ENCODE peak calls at places on chromosomes 6 and 20, in seven cellular contexts. F, H, O, P, K, A and M are unnamed samples.

GRCh38 chr20:51470907-51471411 is 71.6 kb downstream of the NFATC2 start:
- DNase-seq in H (no peak), P (no peak), O (no peak), K (no peak), F (no peak), A (no peak), M (no peak)

GRCh38 chr6:47483853-47484546 is 6.4 kb downstream of the CD2AP start:
- DNase-seq in O (peak), P (no peak), A (no peak), H (no peak), F (no peak), K (no peak), M (no peak)

GRCh38 chr6:31180500-31180899 is 10.0 kb upstream of the POU5F1 start:
- DNase-seq in P (no peak), O (no peak), H (no peak), F (peak), K (no peak), A (no peak), M (no peak)

GRCh38 chr6:20946037-20946436 is 411.8 kb downstream of the CDKAL1 start:
- DNase-seq in A (no peak), F (peak), K (no peak), H (no peak), P (no peak), O (peak), M (no peak)

GRCh38 chr6:52649521-52649920 is 21.4 kb upstream of the TMEM14A start:
- DNase-seq in A (no peak), K (no peak), H (no peak), P (no peak), O (no peak), F (no peak), M (no peak)

GRCh38 chr6:87588756-87589407 is 905 bp downstream of the RARS2 start:
- DNase-seq in A (no peak), H (no peak), F (no peak), O (no peak), K (no peak), P (no peak), M (no peak)

GRCh38 chr6:5282191-5282623 is 20.9 kb downstream of the FARS2 start:
- DNase-seq in F (no peak), O (no peak), H (no peak), K (no peak), A (no peak), P (no peak), M (no peak)

GRCh38 chr6:157364705-157365104 is 16.3 kb upstream of the ZDHHC14 start:
- DNase-seq in O (no peak), F (no peak), P (no peak), A (no peak), H (no peak), K (no peak), M (no peak)

GRCh38 chr20:59300341-59301081 is at the start of gene EDN3:
- DNase-seq in H (no peak), P (no peak), O (no peak), F (no peak), K (no peak), A (peak), M (no peak)

GRCh38 chr20:50344232-50345071 is 153.8 kb downstream of the CEBPB start:
- DNase-seq in P (no peak), F (no peak), K (no peak), A (no peak), O (no peak), H (no peak), M (no peak)

GRCh38 chr6:30915591-30915946 is 1.5 kb downstream of the VARS2 start:
- DNase-seq in O (peak), P (no peak), K (peak), H (peak), A (peak), F (peak), M (no peak)

GRCh38 chr6:15744824-15745402 is 82.1 kb upstream of the DTNBP1 start:
- DNase-seq in K (no peak), H (no peak), F (no peak), A (no peak), O (no peak), P (no peak), M (no peak)

GRCh38 chr6:72813807-72814596 is 192.1 kb downstream of the KCNQ5 start:
- DNase-seq in K (no peak), P (no peak), O (no peak), A (no peak), F (no peak), H (no peak), M (no peak)

GRCh38 chr6:26280409-26280808 is 84.6 kb upstream of the BTN3A2 start:
- DNase-seq in P (no peak), H (no peak), F (no peak), O (no peak), K (no peak), A (no peak), M (no peak)

GRCh38 chr6:133170602-133171001 is 70.6 kb upstream of the EYA4 start:
- DNase-seq in A (no peak), H (no peak), O (peak), P (no peak), K (no peak), F (no peak), M (no peak)

GRCh38 chr20:20362774-20363435 is 5.0 kb upstream of the INSM1 start:
- DNase-seq in F (peak), H (no peak), K (no peak), O (no peak), A (peak), P (no peak), M (peak)

GRCh38 chr20:3195607-3196230 is 8.8 kb downstream of the DDRGK1 start:
- DNase-seq in F (no peak), P (no peak), H (no peak), O (no peak), A (no peak), K (no peak), M (no peak)

GRCh38 chr20:34980543-34981213 is 25.0 kb downstream of the MYH7B start:
- DNase-seq in K (no peak), F (no peak), H (no peak), O (no peak), A (no peak), P (no peak), M (no peak)

GRCh38 chr6:142357879-142358278 is 56.1 kb downstream of the ADGRG6 start:
- DNase-seq in K (no peak), H (no peak), A (no peak), O (no peak), F (no peak), P (no peak), M (no peak)

GRCh38 chr20:23091741-23092408 is 5.8 kb upstream of the CD93 start:
- DNase-seq in P (no peak), F (no peak), K (no peak), A (no peak), H (no peak), O (no peak), M (no peak)

GRCh38 chr20:48949304-48950170 is 28.0 kb downstream of the ARFGEF2 start:
- DNase-seq in H (no peak), F (no peak), A (peak), P (no peak), O (no peak), K (no peak), M (no peak)

GRCh38 chr6:73704260-73704659 is 8.3 kb downstream of the CD109 start:
- DNase-seq in H (peak), P (no peak), K (peak), O (peak), F (no peak), A (no peak), M (no peak)

GRCh38 chr6:147441751-147442150 is 66.7 kb upstream of the SAMD5 start:
- DNase-seq in H (no peak), F (no peak), O (no peak), K (no peak), P (no peak), A (no peak), M (no peak)

GRCh38 chr20:34762031-34762555 is 57.9 kb downstream of the TP53INP2 start:
- DNase-seq in F (no peak), H (no peak), O (no peak), K (no peak), P (no peak), A (no peak), M (no peak)

GRCh38 chr20:63149531-63150207 is 66.3 kb downstream of the YTHDF1 start:
- DNase-seq in F (no peak), A (no peak), K (no peak), H (no peak), O (no peak), P (no peak), M (no peak)

GRCh38 chr20:46001498-46001897 is 7.2 kb upstream of the MMP9 start:
- DNase-seq in K (no peak), P (no peak), H (no peak), A (no peak), F (no peak), O (no peak), M (no peak)

GRCh38 chr6:3473773-3474172 is 16.9 kb upstream of the SLC22A23 start:
- DNase-seq in A (no peak), P (no peak), H (no peak), O (no peak), K (no peak), F (no peak), M (no peak)

GRCh38 chr6:3337521-3338350 is 79.0 kb downstream of the PSMG4 start:
- DNase-seq in P (no peak), A (no peak), K (no peak), O (peak), F (peak), H (peak), M (no peak)

GRCh38 chr6:19153270-19153980 is 683.7 kb upstream of the ID4 start:
- DNase-seq in P (no peak), F (no peak), H (no peak), A (no peak), K (no peak), O (no peak), M (no peak)

GRCh38 chr20:11178946-11179654 is 505.3 kb upstream of the JAG1 start:
- DNase-seq in A (no peak), O (peak), K (peak), P (no peak), F (no peak), H (peak), M (no peak)

GRCh38 chr20:62362991-62363919 is 3.9 kb downstream of the LAMA5 start:
- DNase-seq in K (no peak), F (no peak), A (no peak), P (no peak), O (peak), H (peak), M (no peak)

DNA sequence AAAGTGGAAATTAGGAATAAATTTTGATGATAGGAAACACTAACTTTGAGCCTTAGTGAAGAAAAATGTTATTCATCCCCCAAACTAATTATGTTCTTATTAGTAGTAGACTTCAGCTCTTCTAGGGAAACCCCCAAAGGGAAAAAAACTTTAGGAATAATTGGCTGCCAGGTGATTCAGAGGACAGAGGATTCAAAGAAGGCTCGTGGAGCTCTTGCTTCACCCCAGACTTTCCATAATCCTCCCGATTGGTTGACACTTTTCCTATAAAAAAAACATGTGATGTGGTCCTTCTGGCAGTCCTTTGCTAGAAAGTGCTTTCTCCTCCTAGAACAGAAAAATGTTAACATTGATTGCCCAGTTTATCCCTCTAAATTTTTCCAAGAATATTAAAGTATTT is 5.6 kb upstream of the CCDC170 start:
- DNase-seq in P (no peak), H (no peak), O (no peak), F (no peak), K (no peak), A (no peak), M (no peak)
- TF ChIP-seq CTCF in P (no peak), H (no peak), O (no peak), F (no peak), K (no peak), A (no peak), M (no peak)

GRCh38 chr6:122717350-122717749 is 62.2 kb upstream of the FABP7 start:
- DNase-seq in K (no peak), F (no peak), H (no peak), A (no peak), P (no peak), O (no peak), M (no peak)
- TF ChIP-seq CTCF in K (no peak), F (no peak), H (no peak), A (no peak), P (no peak), O (no peak), M (no peak)

GRCh38 chr20:39880890-39881289 is 808.1 kb downstream of the MAFB start:
- DNase-seq in K (peak), H (no peak), O (no peak), A (no peak), F (no peak), P (no peak), M (no peak)

GRCh38 chr20:39890697-39891096 is 798.3 kb downstream of the MAFB start:
- DNase-seq in K (no peak), H (no peak), F (no peak), P (no peak), O (no peak), A (no peak), M (no peak)

GRCh38 chr20:39888310-39888709 is 800.7 kb downstream of the MAFB start:
- DNase-seq in P (no peak), A (no peak), K (no peak), O (no peak), F (no peak), H (no peak), M (no peak)

GRCh38 chr20:39885975-39886649 is 802.9 kb downstream of the MAFB start:
- DNase-seq in A (peak), F (peak), P (peak), H (peak), O (peak), K (peak), M (no peak)

GRCh38 chr20:39886650-39887190 is 802.3 kb downstream of the MAFB start:
- DNase-seq in K (no peak), P (peak), A (no peak), H (no peak), O (no peak), F (no peak), M (no peak)
- TF ChIP-seq CTCF in K (no peak), P (no peak), A (no peak), H (no peak), O (no peak), F (no peak), M (no peak)

DNA sequence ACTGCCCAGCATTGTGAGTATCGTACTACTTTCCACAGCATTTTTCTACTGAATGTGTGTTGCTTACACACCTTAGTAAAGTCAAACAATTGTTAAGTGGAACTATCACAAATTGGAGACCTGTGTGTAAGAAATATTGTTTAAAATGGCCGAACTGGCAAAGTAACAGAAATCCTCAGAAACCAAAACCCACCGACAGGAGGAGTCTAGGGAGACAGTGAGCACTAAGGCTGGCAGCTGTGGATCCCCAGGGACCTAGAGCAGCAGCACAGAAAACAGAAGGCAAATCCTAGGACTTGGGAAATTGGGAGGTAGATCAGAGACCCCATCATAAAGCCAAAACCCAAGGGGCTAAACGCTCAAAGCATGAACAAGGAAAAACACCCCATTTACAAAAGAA is 69.9 kb downstream of the SESN1 start:
- DNase-seq in K (no peak), P (no peak), O (no peak), F (no peak), H (no peak), A (no peak), M (no peak)
- TF ChIP-seq CTCF in K (no peak), P (no peak), O (no peak), F (no peak), H (no peak), A (no peak), M (no peak)